ENCODE peak calls at places on chromosomes 1 and 21, in eight cellular contexts. One of them, this sample, is unnamed. For H3K9me3, the result is how much of the 10 kb centered on the place peaks cover.

GRCh38 chr1:119816407-119816806 is 5.1 kb upstream of the REG4 start:
- DNase-seq in HCT116: no peak
- DNase-seq in IMR-90: peak
- DNase-seq in OCI-LY7: no peak
- DNase-seq in astrocyte: peak
- DNase-seq in H9: no peak
- DNase-seq in PC-3: peak
- DNase-seq in fibroblast of lung: no peak
- DNase-seq in this sample: no peak

GRCh38 chr1:39573736-39574624 is 2.6 kb downstream of the PABPC4 start:
- DNase-seq in HCT116: no peak
- DNase-seq in IMR-90: peak
- DNase-seq in OCI-LY7: peak
- DNase-seq in astrocyte: peak
- DNase-seq in H9: no peak
- DNase-seq in PC-3: peak
- DNase-seq in fibroblast of lung: peak
- DNase-seq in this sample: no peak

GRCh38 chr1:218479436-218480115 is 134.4 kb downstream of the TGFB2 start:
- DNase-seq in HCT116: no peak
- DNase-seq in IMR-90: peak
- DNase-seq in OCI-LY7: no peak
- DNase-seq in astrocyte: peak
- DNase-seq in H9: no peak
- DNase-seq in PC-3: peak
- DNase-seq in fibroblast of lung: no peak
- DNase-seq in this sample: no peak

GRCh38 chr1:78641558-78641957 is 8.1 kb upstream of the IFI44 start:
- DNase-seq in HCT116: no peak
- DNase-seq in IMR-90: no peak
- DNase-seq in OCI-LY7: no peak
- DNase-seq in astrocyte: no peak
- DNase-seq in H9: no peak
- DNase-seq in PC-3: no peak
- DNase-seq in fibroblast of lung: no peak
- DNase-seq in this sample: no peak

GRCh38 chr21:38768385-38769071 is 37.2 kb upstream of the ETS2 start:
- DNase-seq in HCT116: no peak
- DNase-seq in IMR-90: peak
- DNase-seq in OCI-LY7: peak
- DNase-seq in astrocyte: peak
- DNase-seq in H9: no peak
- DNase-seq in PC-3: peak
- DNase-seq in fibroblast of lung: peak
- DNase-seq in this sample: no peak

GRCh38 chr1:116882866-116883265 is 26.9 kb upstream of the PTGFRN start:
- DNase-seq in HCT116: no peak
- DNase-seq in IMR-90: no peak
- DNase-seq in OCI-LY7: no peak
- DNase-seq in astrocyte: no peak
- DNase-seq in H9: no peak
- DNase-seq in PC-3: no peak
- DNase-seq in fibroblast of lung: no peak
- DNase-seq in this sample: no peak

GRCh38 chr1:179153217-179153616 is 71.3 kb downstream of the TOR3A start:
- DNase-seq in HCT116: no peak
- DNase-seq in IMR-90: peak
- DNase-seq in OCI-LY7: no peak
- DNase-seq in astrocyte: peak
- DNase-seq in H9: no peak
- DNase-seq in PC-3: no peak
- DNase-seq in fibroblast of lung: no peak
- DNase-seq in this sample: no peak

GRCh38 chr1:215665212-215665611 is 98.1 kb downstream of the KCTD3 start:
- DNase-seq in HCT116: no peak
- DNase-seq in IMR-90: peak
- DNase-seq in OCI-LY7: no peak
- DNase-seq in astrocyte: peak
- DNase-seq in H9: no peak
- DNase-seq in PC-3: no peak
- DNase-seq in fibroblast of lung: peak
- DNase-seq in this sample: no peak

GRCh38 chr1:228871314-228872061 is 136.2 kb downstream of the RHOU start:
- DNase-seq in HCT116: no peak
- DNase-seq in IMR-90: no peak
- DNase-seq in OCI-LY7: no peak
- DNase-seq in astrocyte: no peak
- DNase-seq in H9: no peak
- DNase-seq in PC-3: no peak
- DNase-seq in fibroblast of lung: peak
- DNase-seq in this sample: no peak

GRCh38 chr1:15966081-15966955 is 9.6 kb downstream of the ZBTB17 start:
- DNase-seq in HCT116: no peak
- DNase-seq in IMR-90: peak
- DNase-seq in OCI-LY7: peak
- DNase-seq in astrocyte: peak
- DNase-seq in H9: no peak
- DNase-seq in PC-3: no peak
- DNase-seq in fibroblast of lung: no peak
- DNase-seq in this sample: no peak

GRCh38 chr1:30782361-30783243 is 25.0 kb upstream of the LAPTM5 start:
- DNase-seq in HCT116: no peak
- DNase-seq in IMR-90: peak
- DNase-seq in OCI-LY7: peak
- DNase-seq in astrocyte: no peak
- DNase-seq in H9: peak
- DNase-seq in PC-3: peak
- DNase-seq in fibroblast of lung: peak
- DNase-seq in this sample: peak

GRCh38 chr1:16451868-16452528 is 11.5 kb downstream of the NECAP2 start:
- DNase-seq in HCT116: no peak
- DNase-seq in IMR-90: no peak
- DNase-seq in OCI-LY7: no peak
- DNase-seq in astrocyte: no peak
- DNase-seq in H9: no peak
- DNase-seq in PC-3: no peak
- DNase-seq in fibroblast of lung: no peak
- DNase-seq in this sample: no peak

GRCh38 chr1:203823306-203823705 is 27.9 kb downstream of the ZBED6 start:
- DNase-seq in HCT116: no peak
- DNase-seq in IMR-90: peak
- DNase-seq in OCI-LY7: no peak
- DNase-seq in astrocyte: no peak
- DNase-seq in H9: no peak
- DNase-seq in PC-3: no peak
- DNase-seq in fibroblast of lung: no peak
- DNase-seq in this sample: no peak

GRCh38 chr1:229119161-229119560 is 151.8 kb upstream of the RAB4A start:
- DNase-seq in HCT116: no peak
- DNase-seq in IMR-90: no peak
- DNase-seq in OCI-LY7: no peak
- DNase-seq in astrocyte: no peak
- DNase-seq in H9: no peak
- DNase-seq in PC-3: peak
- DNase-seq in fibroblast of lung: no peak
- DNase-seq in this sample: no peak

GRCh38 chr1:183932412-183932811 is 105.1 kb downstream of the COLGALT2 start:
- DNase-seq in HCT116: no peak
- DNase-seq in IMR-90: peak
- DNase-seq in OCI-LY7: no peak
- DNase-seq in astrocyte: peak
- DNase-seq in H9: no peak
- DNase-seq in PC-3: no peak
- DNase-seq in fibroblast of lung: peak
- DNase-seq in this sample: no peak

GRCh38 chr1:156121441-156121840 is 6.9 kb downstream of the LMNA start:
- DNase-seq in HCT116: no peak
- DNase-seq in IMR-90: no peak
- DNase-seq in OCI-LY7: no peak
- DNase-seq in astrocyte: no peak
- DNase-seq in H9: no peak
- DNase-seq in PC-3: no peak
- DNase-seq in fibroblast of lung: no peak
- DNase-seq in this sample: no peak

GRCh38 chr21:15495965-15496364 is 233.8 kb upstream of the USP25 start:
- DNase-seq in HCT116: no peak
- DNase-seq in IMR-90: peak
- DNase-seq in OCI-LY7: no peak
- DNase-seq in astrocyte: peak
- DNase-seq in H9: no peak
- DNase-seq in PC-3: peak
- DNase-seq in fibroblast of lung: peak
- DNase-seq in this sample: no peak

GRCh38 chr1:205576805-205577761 is 54.7 kb downstream of the ELK4 start:
- DNase-seq in HCT116: no peak
- DNase-seq in IMR-90: no peak
- DNase-seq in OCI-LY7: no peak
- DNase-seq in astrocyte: no peak
- DNase-seq in H9: peak
- DNase-seq in PC-3: no peak
- DNase-seq in fibroblast of lung: no peak
- DNase-seq in this sample: no peak

GRCh38 chr1:18972531-18972930 is 16.1 kb upstream of the IFFO2 start:
- DNase-seq in HCT116: no peak
- DNase-seq in IMR-90: peak
- DNase-seq in OCI-LY7: no peak
- DNase-seq in astrocyte: no peak
- DNase-seq in H9: no peak
- DNase-seq in PC-3: peak
- DNase-seq in fibroblast of lung: peak
- DNase-seq in this sample: no peak

GRCh38 chr1:213281610-213282316 is 230.7 kb downstream of the RPS6KC1 start:
- DNase-seq in HCT116: no peak
- DNase-seq in IMR-90: no peak
- DNase-seq in OCI-LY7: no peak
- DNase-seq in astrocyte: no peak
- DNase-seq in H9: peak
- DNase-seq in PC-3: no peak
- DNase-seq in fibroblast of lung: no peak
- DNase-seq in this sample: peak

GRCh38 chr1:241688940-241689368 is 36.9 kb downstream of the WDR64 start:
- DNase-seq in HCT116: no peak
- DNase-seq in IMR-90: peak
- DNase-seq in OCI-LY7: no peak
- DNase-seq in astrocyte: peak
- DNase-seq in H9: no peak
- DNase-seq in PC-3: peak
- DNase-seq in fibroblast of lung: no peak
- DNase-seq in this sample: no peak

GRCh38 chr1:156439771-156440183 is 60.8 kb downstream of the MEF2D start:
- DNase-seq in HCT116: no peak
- DNase-seq in IMR-90: no peak
- DNase-seq in OCI-LY7: no peak
- DNase-seq in astrocyte: no peak
- DNase-seq in H9: peak
- DNase-seq in PC-3: no peak
- DNase-seq in fibroblast of lung: no peak
- DNase-seq in this sample: peak

GRCh38 chr1:78277253-78277652 is 213.5 kb upstream of the PTGFR start:
- DNase-seq in HCT116: no peak
- DNase-seq in IMR-90: peak
- DNase-seq in OCI-LY7: no peak
- DNase-seq in astrocyte: peak
- DNase-seq in H9: no peak
- DNase-seq in PC-3: peak
- DNase-seq in fibroblast of lung: peak
- DNase-seq in this sample: no peak

DNA sequence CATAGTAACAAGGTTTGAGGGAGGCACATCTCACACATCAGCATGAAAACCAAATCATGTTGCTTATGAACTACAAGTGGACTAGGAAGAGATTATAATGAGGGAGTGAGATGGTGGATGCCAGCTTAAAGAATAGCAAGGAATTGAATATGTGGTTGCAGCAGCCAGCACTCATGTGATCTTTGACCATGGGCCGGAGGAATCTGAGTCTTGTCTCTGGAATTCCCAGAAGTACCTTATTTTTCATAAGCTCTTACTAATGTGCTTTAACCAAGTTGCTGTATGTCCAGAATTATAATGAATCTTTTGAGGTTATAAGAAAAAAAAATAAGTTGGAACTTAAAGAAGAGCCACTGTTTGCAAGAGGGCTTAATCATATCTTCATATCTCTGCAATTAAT is 97.0 kb downstream of the DISP1 start:
- DNase-seq in HCT116: no peak
- DNase-seq in IMR-90: peak
- DNase-seq in OCI-LY7: no peak
- DNase-seq in astrocyte: peak
- DNase-seq in H9: no peak
- DNase-seq in PC-3: no peak
- DNase-seq in fibroblast of lung: no peak
- DNase-seq in this sample: no peak
- H3K4me2 ChIP-seq in HCT116: no peak
- H3K4me2 ChIP-seq in IMR-90: no peak
- H3K4me2 ChIP-seq in OCI-LY7: no peak
- H3K4me2 ChIP-seq in astrocyte: peak
- H3K4me2 ChIP-seq in H9: no peak
- H3K4me2 ChIP-seq in PC-3: no peak
- H3K4me2 ChIP-seq in fibroblast of lung: no peak
- H3K4me2 ChIP-seq in this sample: no peak

GRCh38 chr21:23861908-23862504 is 1745.3 kb downstream of the MRPL39 start:
- DNase-seq in HCT116: no peak
- DNase-seq in IMR-90: no peak
- DNase-seq in OCI-LY7: no peak
- DNase-seq in astrocyte: no peak
- DNase-seq in H9: no peak
- DNase-seq in PC-3: no peak
- DNase-seq in fibroblast of lung: no peak
- DNase-seq in this sample: no peak
- H3K9me3 ChIP-seq in HCT116: under half
- H3K9me3 ChIP-seq in IMR-90: under half
- H3K9me3 ChIP-seq in OCI-LY7: under half
- H3K9me3 ChIP-seq in astrocyte: under half
- H3K9me3 ChIP-seq in H9: under half
- H3K9me3 ChIP-seq in PC-3: under half
- H3K9me3 ChIP-seq in fibroblast of lung: under half
- H3K9me3 ChIP-seq in this sample: under half

GRCh38 chr1:196557797-196558196 is 50.4 kb downstream of the KCNT2 start:
- DNase-seq in HCT116: no peak
- DNase-seq in IMR-90: no peak
- DNase-seq in OCI-LY7: no peak
- DNase-seq in astrocyte: no peak
- DNase-seq in H9: no peak
- DNase-seq in PC-3: no peak
- DNase-seq in fibroblast of lung: peak
- DNase-seq in this sample: no peak
- H3K4me2 ChIP-seq in HCT116: no peak
- H3K4me2 ChIP-seq in IMR-90: no peak
- H3K4me2 ChIP-seq in OCI-LY7: no peak
- H3K4me2 ChIP-seq in astrocyte: peak
- H3K4me2 ChIP-seq in H9: no peak
- H3K4me2 ChIP-seq in PC-3: peak
- H3K4me2 ChIP-seq in fibroblast of lung: peak
- H3K4me2 ChIP-seq in this sample: no peak

GRCh38 chr1:50921029-50921428 is 39.0 kb downstream of the FAF1 start:
- DNase-seq in HCT116: no peak
- DNase-seq in IMR-90: no peak
- DNase-seq in OCI-LY7: no peak
- DNase-seq in astrocyte: no peak
- DNase-seq in H9: no peak
- DNase-seq in PC-3: no peak
- DNase-seq in fibroblast of lung: no peak
- DNase-seq in this sample: no peak
- H3K9me3 ChIP-seq in HCT116: under half
- H3K9me3 ChIP-seq in IMR-90: under half
- H3K9me3 ChIP-seq in OCI-LY7: under half
- H3K9me3 ChIP-seq in astrocyte: under half
- H3K9me3 ChIP-seq in H9: under half
- H3K9me3 ChIP-seq in PC-3: under half
- H3K9me3 ChIP-seq in fibroblast of lung: under half
- H3K9me3 ChIP-seq in this sample: under half

GRCh38 chr1:3032970-3033794 is 11.9 kb downstream of the ACTRT2 start:
- DNase-seq in HCT116: no peak
- DNase-seq in IMR-90: no peak
- DNase-seq in OCI-LY7: no peak
- DNase-seq in astrocyte: no peak
- DNase-seq in H9: no peak
- DNase-seq in PC-3: no peak
- DNase-seq in fibroblast of lung: no peak
- DNase-seq in this sample: no peak
- H3K4me2 ChIP-seq in HCT116: no peak
- H3K4me2 ChIP-seq in IMR-90: no peak
- H3K4me2 ChIP-seq in OCI-LY7: no peak
- H3K4me2 ChIP-seq in astrocyte: no peak
- H3K4me2 ChIP-seq in H9: no peak
- H3K4me2 ChIP-seq in PC-3: no peak
- H3K4me2 ChIP-seq in fibroblast of lung: no peak
- H3K4me2 ChIP-seq in this sample: no peak